ENCODE peak calls at places on chromosomes 6 and 20, in four cellular contexts. F is fibroblast of mammary gland, A is AG10803, M is upper lobe of right lung. T is an unnamed sample.

GRCh38 chr6:100453701-100454521 is 10.8 kb downstream of the SIM1 start:
- DNase-seq in F (no peak), M (no peak), A (no peak), T (no peak)

GRCh38 chr20:19626896-19627295 is 131.2 kb upstream of the RIN2 start:
- DNase-seq in A (no peak), M (no peak), F (no peak), T (no peak)

GRCh38 chr6:69819138-69819537 is 22.3 kb upstream of the LMBRD1 start:
- DNase-seq in F (no peak), A (no peak), M (no peak), T (no peak)

GRCh38 chr20:58640446-58640845 is 10.6 kb upstream of the STX16 start:
- DNase-seq in A (no peak), M (peak; percentile 17), F (peak; percentile 68), T (peak; percentile 97)

GRCh38 chr6:111871725-111872520 is 1.3 kb downstream of the FYN start:
- DNase-seq in F (peak; percentile 31), A (peak; percentile 32), M (no peak), T (no peak)

GRCh38 chr6:144568241-144568640 is 283.1 kb downstream of the UTRN start:
- DNase-seq in A (no peak), M (no peak), F (no peak), T (peak; percentile 56)

GRCh38 chr20:46708172-46708860 is 1.1 kb upstream of the SLC2A10 start:
- DNase-seq in M (no peak), F (no peak), A (no peak), T (no peak)

GRCh38 chr6:56795852-56796532 is 153.3 kb upstream of the DST start:
- DNase-seq in A (peak; percentile 51), M (no peak), F (peak; percentile 62), T (peak; percentile 75)

GRCh38 chr20:22383156-22383555 is 201.2 kb downstream of the FOXA2 start:
- DNase-seq in F (no peak), M (no peak), A (peak; percentile 48), T (peak; percentile 48)

GRCh38 chr20:14902432-14903089 is 565.1 kb upstream of the FLRT3 start:
- DNase-seq in A (no peak), F (no peak), M (no peak), T (no peak)

GRCh38 chr20:37081717-37082289 is 14.0 kb downstream of the RBL1 start:
- DNase-seq in M (no peak), F (peak; percentile 7), A (no peak), T (no peak)

GRCh38 chr6:149755300-149756260 is 6.0 kb downstream of the PCMT1 start:
- DNase-seq in F (no peak), A (no peak), M (no peak), T (no peak)

GRCh38 chr6:137849076-137849708 is 17.9 kb upstream of the TNFAIP3 start:
- DNase-seq in F (no peak), M (no peak), A (no peak), T (peak; percentile 52)

GRCh38 chr6:22392711-22393110 is 95.9 kb upstream of the PRL start:
- DNase-seq in F (peak; percentile 71), A (peak; percentile 4), M (no peak), T (peak; percentile 34)

GRCh38 chr6:13413466-13413862 is 73.9 kb downstream of the GFOD1 start:
- DNase-seq in A (peak; percentile 76), F (peak; percentile 34), M (no peak), T (peak; percentile 79)

GRCh38 chr6:111057074-111057752 is 30.1 kb upstream of the SLC16A10 start:
- DNase-seq in A (peak; percentile 47), M (no peak), F (peak; percentile 54), T (peak; percentile 6)

GRCh38 chr20:37935435-37935834 is 32.5 kb downstream of the VSTM2L start:
- DNase-seq in F (peak; percentile 44), M (no peak), A (no peak), T (no peak)

GRCh38 chr6:21111399-21111725 is 482.2 kb upstream of the SOX4 start:
- DNase-seq in F (no peak), M (no peak), A (no peak), T (no peak)

GRCh38 chr6:42045538-42046460 is 4.5 kb upstream of the TAF8 start:
- DNase-seq in A (peak; percentile 21), M (peak; percentile 97), F (peak; percentile 91), T (peak; percentile 61)

GRCh38 chr6:109096198-109096597 is 891 bp downstream of the CEP57L1 start:
- DNase-seq in A (no peak), M (no peak), F (peak; percentile 56), T (no peak)

GRCh38 chr20:61980647-61981583 is 84.8 kb downstream of the TAF4 start:
- DNase-seq in M (no peak), A (peak; percentile 26), F (peak; percentile 20), T (no peak)

GRCh38 chr20:62642666-62643520 is 590 bp downstream of the SLCO4A1 start:
- DNase-seq in A (no peak), M (no peak), F (peak; percentile 17), T (peak; percentile 8)

GRCh38 chr6:62904687-62905086 is 306.6 kb upstream of the FKBP1C start:
- DNase-seq in F (no peak), A (no peak), M (no peak), T (no peak)

GRCh38 chr6:154535146-154535545 is 24.7 kb upstream of the CNKSR3 start:
- DNase-seq in F (no peak), M (no peak), A (no peak), T (no peak)

GRCh38 chr20:11387189-11387754 is 530.4 kb upstream of the BTBD3 start:
- DNase-seq in A (peak; percentile 76), M (no peak), F (peak; percentile 93), T (peak; percentile 97)

GRCh38 chr6:70413829-70414494 is 654 bp downstream of the FAM135A start:
- DNase-seq in M (no peak), A (no peak), F (no peak), T (no peak)

GRCh38 chr6:157471895-157472686 is 91.1 kb downstream of the ZDHHC14 start:
- DNase-seq in F (no peak), M (peak; percentile 41), A (no peak), T (no peak)

GRCh38 chr6:87847830-87848210 is 145.8 kb upstream of the AKIRIN2 start:
- DNase-seq in A (no peak), M (no peak), F (no peak), T (no peak)

GRCh38 chr20:43925786-43926185 is 11.1 kb downstream of the TOX2 start:
- DNase-seq in A (peak; percentile 64), M (peak; percentile 61), F (peak; percentile 46), T (peak; percentile 36)

GRCh38 chr6:119483936-119484335 is 134.4 kb upstream of the MAN1A1 start:
- DNase-seq in F (peak; percentile 25), M (no peak), A (no peak), T (no peak)

DNA sequence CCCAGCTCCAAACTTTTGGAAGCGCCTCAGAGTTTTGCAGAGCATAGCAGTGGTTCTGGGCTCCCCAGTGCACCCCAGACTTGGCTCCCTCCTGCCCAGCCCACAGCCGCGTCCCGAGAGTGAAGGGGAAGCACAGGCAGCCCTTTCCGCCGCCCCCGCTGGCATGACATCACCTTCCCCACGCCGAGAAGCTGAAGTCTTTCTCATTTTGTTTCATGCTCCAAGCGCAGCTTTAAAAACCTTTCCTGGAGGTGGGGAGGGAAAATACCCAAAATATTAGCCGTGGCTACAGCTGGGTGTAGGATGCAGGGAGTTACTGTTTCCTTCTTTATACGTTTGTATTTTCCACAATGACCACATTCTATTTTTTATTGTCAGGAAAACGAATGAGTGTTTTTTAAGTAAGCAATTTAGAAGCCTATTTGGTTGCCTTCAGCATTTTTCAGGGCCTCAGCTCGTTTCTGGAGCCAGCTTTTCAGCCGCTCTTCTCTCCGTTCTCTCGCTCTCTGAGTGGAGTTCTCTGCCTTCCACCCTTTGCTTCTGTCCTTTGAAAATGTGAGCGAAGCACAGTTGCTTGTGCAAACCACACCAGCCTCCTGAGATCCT is 72.8 kb downstream of the SNX5 start:
- DNase-seq in M (peak; percentile 90), A (peak; percentile 46), F (peak; percentile 66), T (peak; percentile 63)
- H3K4me3 ChIP-seq in M (peak overlapping the region; percentile 44), A (peak overlapping the region; percentile 55), F (peak overlapping the region; percentile 51), T (peak overlapping the region; percentile 30)

GRCh38 chr6:27333642-27334040 is 21.6 kb upstream of the POM121L2 start:
- DNase-seq in M (no peak), A (no peak), F (no peak), T (no peak)
- H3K4me3 ChIP-seq in M (no peak overlapping the region), A (no peak overlapping the region), F (peak overlapping the region; percentile 85), T (peak overlapping the region; percentile 63)

GRCh38 chr20:50588034-50588736 is 78.0 kb downstream of the PTPN1 start:
- DNase-seq in M (peak; percentile 91), F (peak; percentile 66), A (peak; percentile 47), T (no peak)

GRCh38 chr20:50592282-50593004 is 82.3 kb downstream of the PTPN1 start:
- DNase-seq in F (peak; percentile 33), M (peak; percentile 89), A (no peak), T (no peak)

GRCh38 chr20:50591233-50591852 is 81.2 kb downstream of the PTPN1 start:
- DNase-seq in F (no peak), M (no peak), A (no peak), T (no peak)

GRCh38 chr20:50589548-50590347 is 79.6 kb downstream of the PTPN1 start:
- DNase-seq in M (no peak), A (no peak), F (no peak), T (no peak)

DNA sequence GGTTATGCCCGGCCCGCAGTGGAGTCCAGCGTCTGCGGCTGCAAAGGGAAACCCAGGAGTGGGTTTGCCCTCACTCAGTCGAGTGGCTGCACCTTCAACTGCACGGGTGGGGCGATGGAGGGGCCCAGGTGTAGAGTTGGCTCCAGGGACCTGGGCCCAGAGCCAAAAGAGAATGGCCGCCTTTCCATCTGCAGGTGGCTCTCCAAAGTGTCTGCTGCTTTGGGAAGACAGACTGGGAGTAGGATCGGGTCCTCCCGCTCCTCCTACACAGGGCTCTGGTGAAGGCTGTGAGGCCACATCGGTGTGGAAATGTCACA is 80.1 kb downstream of the PTPN1 start:
- DNase-seq in A (no peak), M (no peak), F (no peak), T (no peak)
- H3K4me3 ChIP-seq in A (no peak overlapping the region), M (no peak overlapping the region), F (no peak overlapping the region), T (no peak overlapping the region)

GRCh38 chr20:32476684-32477593 is 108.2 kb downstream of the NOL4L start:
- DNase-seq in A (no peak), F (no peak), M (peak; percentile 69), T (no peak)

GRCh38 chr20:32474009-32474716 is 111.0 kb downstream of the NOL4L start:
- DNase-seq in A (no peak), M (peak; percentile 74), F (peak; percentile 35), T (no peak)

GRCh38 chr20:32474717-32474966 is 110.5 kb downstream of the NOL4L start:
- DNase-seq in F (no peak), M (no peak), A (no peak), T (no peak)

GRCh38 chr20:32473231-32474008 is 111.7 kb downstream of the NOL4L start:
- DNase-seq in F (no peak), M (peak; percentile 57), A (no peak), T (no peak)

DNA sequence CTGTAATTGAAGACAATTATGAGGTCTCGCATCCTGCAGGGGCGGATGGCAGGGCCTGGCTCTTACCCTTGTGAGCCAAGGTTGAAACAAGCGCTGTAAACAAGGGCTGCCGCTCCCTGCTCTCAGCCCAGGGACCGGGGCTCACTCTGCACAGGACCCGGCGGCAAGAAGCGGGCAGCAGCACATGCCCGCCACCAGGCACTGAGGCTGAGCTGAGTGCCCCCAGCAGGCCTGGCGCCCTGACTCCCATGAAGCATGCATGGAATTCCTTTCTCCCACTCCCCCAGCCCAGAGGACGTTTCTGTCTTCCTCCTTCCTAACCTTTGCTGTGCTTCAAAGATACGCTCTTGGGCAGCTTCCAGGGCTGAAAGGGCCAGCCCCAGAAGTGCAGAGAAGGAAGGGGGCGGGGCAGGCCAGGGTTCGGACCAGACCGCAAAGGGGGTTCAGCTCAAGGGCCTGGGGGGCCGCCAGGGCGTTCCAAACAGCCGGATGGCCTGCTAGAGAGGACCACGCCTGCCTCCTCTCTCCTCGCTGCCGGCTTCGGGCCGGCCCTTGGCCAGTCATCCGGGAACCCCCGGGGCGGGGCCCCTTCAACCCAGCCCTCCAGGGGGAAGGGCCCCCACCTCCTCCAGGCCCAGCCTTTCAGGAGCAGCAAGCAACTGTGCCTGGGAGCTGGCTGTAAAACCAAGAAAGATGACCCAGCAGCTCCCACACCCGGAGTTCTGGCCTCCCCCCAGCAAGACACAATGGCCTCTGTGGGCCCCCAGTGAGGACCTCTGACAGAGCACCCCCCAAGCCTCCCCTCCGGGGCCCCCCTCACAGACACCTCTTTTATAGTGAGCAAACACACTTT is 109.9 kb downstream of the NOL4L start:
- DNase-seq in F (peak; percentile 93), A (peak; percentile 90), M (peak; percentile 95), T (peak; percentile 91)
- H3K4me3 ChIP-seq in F (peak overlapping the region; percentile 51), A (peak overlapping the region; percentile 60), M (peak overlapping the region; percentile 47), T (peak overlapping the region; percentile 53)